ENCODE peak calls at places on chromosomes 12 and 14, in ten cellular contexts. One of them, this sample, is unnamed.

GRCh38 chr12:113655919-113656318 is 184.2 kb upstream of the LHX5 start:
- DNase-seq in H9: no peak
- DNase-seq in HFF-Myc: no peak
- DNase-seq in cardiac fibroblast: no peak
- DNase-seq in endothelial cell: no peak
- DNase-seq in Peyer's patch: no peak
- DNase-seq in neural crest cell: no peak
- DNase-seq in fibroblast of lung: no peak
- DNase-seq in AG09309: no peak
- DNase-seq in CD8-positive, alpha-beta T cell: no peak
- DNase-seq in this sample: no peak

GRCh38 chr14:100450736-100451135 is 127.6 kb downstream of the SLC25A47 start:
- DNase-seq in H9: no peak
- DNase-seq in HFF-Myc: no peak
- DNase-seq in cardiac fibroblast: no peak
- DNase-seq in endothelial cell: no peak
- DNase-seq in Peyer's patch: no peak
- DNase-seq in neural crest cell: no peak
- DNase-seq in fibroblast of lung: no peak
- DNase-seq in AG09309: no peak
- DNase-seq in CD8-positive, alpha-beta T cell: no peak
- DNase-seq in this sample: no peak

GRCh38 chr12:128727461-128727860 is 96.3 kb downstream of the SLC15A4 start:
- DNase-seq in H9: no peak
- DNase-seq in HFF-Myc: no peak
- DNase-seq in cardiac fibroblast: no peak
- DNase-seq in endothelial cell: no peak
- DNase-seq in Peyer's patch: no peak
- DNase-seq in neural crest cell: no peak
- DNase-seq in fibroblast of lung: no peak
- DNase-seq in AG09309: no peak
- DNase-seq in CD8-positive, alpha-beta T cell: no peak
- DNase-seq in this sample: no peak

GRCh38 chr12:79522237-79522636 is 168.5 kb downstream of the PAWR start:
- DNase-seq in H9: no peak
- DNase-seq in HFF-Myc: no peak
- DNase-seq in cardiac fibroblast: no peak
- DNase-seq in endothelial cell: no peak
- DNase-seq in Peyer's patch: no peak
- DNase-seq in neural crest cell: no peak
- DNase-seq in fibroblast of lung: no peak
- DNase-seq in AG09309: no peak
- DNase-seq in CD8-positive, alpha-beta T cell: no peak
- DNase-seq in this sample: no peak

GRCh38 chr12:46958599-46959290 is 120.7 kb upstream of the PCED1B start:
- DNase-seq in H9: no peak
- DNase-seq in HFF-Myc: no peak
- DNase-seq in cardiac fibroblast: no peak
- DNase-seq in endothelial cell: no peak
- DNase-seq in Peyer's patch: no peak
- DNase-seq in neural crest cell: no peak
- DNase-seq in fibroblast of lung: no peak
- DNase-seq in AG09309: no peak
- DNase-seq in CD8-positive, alpha-beta T cell: no peak
- DNase-seq in this sample: no peak

GRCh38 chr12:121576851-121577391 is 3.9 kb downstream of the KDM2B start:
- DNase-seq in H9: peak; percentile 87
- DNase-seq in HFF-Myc: peak; percentile 69
- DNase-seq in cardiac fibroblast: peak; percentile 70
- DNase-seq in endothelial cell: peak; percentile 30
- DNase-seq in Peyer's patch: no peak
- DNase-seq in neural crest cell: peak; percentile 31
- DNase-seq in fibroblast of lung: peak; percentile 87
- DNase-seq in AG09309: peak; percentile 65
- DNase-seq in CD8-positive, alpha-beta T cell: no peak
- DNase-seq in this sample: no peak

GRCh38 chr12:31880340-31880739 is 78.9 kb upstream of the RESF1 start:
- DNase-seq in H9: no peak
- DNase-seq in HFF-Myc: no peak
- DNase-seq in cardiac fibroblast: peak; percentile 26
- DNase-seq in endothelial cell: no peak
- DNase-seq in Peyer's patch: no peak
- DNase-seq in neural crest cell: no peak
- DNase-seq in fibroblast of lung: no peak
- DNase-seq in AG09309: no peak
- DNase-seq in CD8-positive, alpha-beta T cell: no peak
- DNase-seq in this sample: no peak

GRCh38 chr12:1844223-1844622 is 23.9 kb downstream of the LRTM2 start:
- DNase-seq in H9: peak; percentile 40
- DNase-seq in HFF-Myc: no peak
- DNase-seq in cardiac fibroblast: no peak
- DNase-seq in endothelial cell: no peak
- DNase-seq in Peyer's patch: no peak
- DNase-seq in neural crest cell: no peak
- DNase-seq in fibroblast of lung: no peak
- DNase-seq in AG09309: no peak
- DNase-seq in CD8-positive, alpha-beta T cell: no peak
- DNase-seq in this sample: no peak

GRCh38 chr12:103840881-103841689 is at the start of gene NT5DC3:
- DNase-seq in H9: peak; percentile 92
- DNase-seq in HFF-Myc: peak; percentile 36
- DNase-seq in cardiac fibroblast: peak; percentile 87
- DNase-seq in endothelial cell: peak; percentile 85
- DNase-seq in Peyer's patch: peak; percentile 88
- DNase-seq in neural crest cell: peak; percentile 78
- DNase-seq in fibroblast of lung: peak; percentile 81
- DNase-seq in AG09309: peak; percentile 27
- DNase-seq in CD8-positive, alpha-beta T cell: peak; percentile 79
- DNase-seq in this sample: peak; percentile 94
- TF ChIP-seq CTCF in H9: no peak
- TF ChIP-seq CTCF in HFF-Myc: no peak
- TF ChIP-seq CTCF in cardiac fibroblast: no peak
- TF ChIP-seq CTCF in endothelial cell: no peak
- TF ChIP-seq CTCF in Peyer's patch: peak; percentile 29
- TF ChIP-seq CTCF in neural crest cell: no peak
- TF ChIP-seq CTCF in fibroblast of lung: no peak
- TF ChIP-seq CTCF in AG09309: no peak
- TF ChIP-seq CTCF in CD8-positive, alpha-beta T cell: no peak
- TF ChIP-seq CTCF in this sample: no peak

GRCh38 chr12:68806488-68807237 is 1.3 kb upstream of the MDM2 start:
- DNase-seq in H9: no peak
- DNase-seq in HFF-Myc: no peak
- DNase-seq in cardiac fibroblast: no peak
- DNase-seq in endothelial cell: no peak
- DNase-seq in Peyer's patch: no peak
- DNase-seq in neural crest cell: no peak
- DNase-seq in fibroblast of lung: no peak
- DNase-seq in AG09309: no peak
- DNase-seq in CD8-positive, alpha-beta T cell: no peak
- DNase-seq in this sample: no peak

GRCh38 chr12:68809190-68810026 is 1.4 kb downstream of the MDM2 start:
- DNase-seq in H9: no peak
- DNase-seq in HFF-Myc: no peak
- DNase-seq in cardiac fibroblast: no peak
- DNase-seq in endothelial cell: no peak
- DNase-seq in Peyer's patch: no peak
- DNase-seq in neural crest cell: no peak
- DNase-seq in fibroblast of lung: peak; percentile 47
- DNase-seq in AG09309: no peak
- DNase-seq in CD8-positive, alpha-beta T cell: no peak
- DNase-seq in this sample: no peak

GRCh38 chr12:68807576-68808387 is at the start of gene MDM2:
- DNase-seq in H9: peak; percentile 98
- DNase-seq in HFF-Myc: no peak
- DNase-seq in cardiac fibroblast: peak; percentile 95
- DNase-seq in endothelial cell: peak; percentile 95
- DNase-seq in Peyer's patch: peak; percentile 97
- DNase-seq in neural crest cell: peak; percentile 89
- DNase-seq in fibroblast of lung: peak; percentile 89
- DNase-seq in AG09309: peak; percentile 40
- DNase-seq in CD8-positive, alpha-beta T cell: peak; percentile 97
- DNase-seq in this sample: peak; percentile 96

GRCh38 chr12:68805592-68806120 is 2.3 kb upstream of the MDM2 start:
- DNase-seq in H9: no peak
- DNase-seq in HFF-Myc: no peak
- DNase-seq in cardiac fibroblast: no peak
- DNase-seq in endothelial cell: no peak
- DNase-seq in Peyer's patch: no peak
- DNase-seq in neural crest cell: no peak
- DNase-seq in fibroblast of lung: no peak
- DNase-seq in AG09309: no peak
- DNase-seq in CD8-positive, alpha-beta T cell: no peak
- DNase-seq in this sample: no peak

DNA sequence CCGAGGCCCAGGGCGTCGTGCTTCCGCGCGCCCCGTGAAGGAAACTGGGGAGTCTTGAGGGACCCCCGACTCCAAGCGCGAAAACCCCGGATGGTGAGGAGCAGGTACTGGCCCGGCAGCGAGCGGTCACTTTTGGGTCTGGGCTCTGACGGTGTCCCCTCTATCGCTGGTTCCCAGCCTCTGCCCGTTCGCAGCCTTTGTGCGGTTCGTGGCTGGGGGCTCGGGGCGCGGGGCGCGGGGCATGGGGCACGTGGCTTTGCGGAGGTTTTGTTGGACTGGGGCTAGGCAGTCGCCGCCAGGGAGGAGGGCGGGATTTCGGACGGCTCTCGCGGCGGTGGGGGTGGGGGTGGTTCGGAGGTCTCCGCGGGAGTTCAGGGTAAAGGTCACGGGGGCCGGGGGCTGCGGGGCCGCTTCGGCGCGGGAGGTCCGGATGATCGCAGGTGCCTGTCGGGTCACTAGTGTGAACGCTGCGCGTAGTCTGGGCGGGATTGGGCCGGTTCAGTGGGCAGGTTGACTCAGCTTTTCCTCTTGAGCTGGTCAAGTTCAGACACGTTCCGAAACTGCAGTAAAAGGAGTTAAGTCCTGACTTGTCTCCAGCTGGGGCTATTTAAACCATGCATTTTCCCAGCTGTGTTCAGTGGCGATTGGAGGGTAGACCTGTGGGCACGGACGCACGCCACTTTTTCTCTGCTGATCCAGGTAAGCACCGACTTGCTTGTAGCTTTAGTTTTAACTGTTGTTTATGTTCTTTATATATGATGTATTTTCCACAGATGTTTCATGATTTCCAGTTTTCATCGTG is 612 bp downstream of the MDM2 start:
- DNase-seq in H9: peak; percentile 90
- DNase-seq in HFF-Myc: peak; percentile 95
- DNase-seq in cardiac fibroblast: peak; percentile 92
- DNase-seq in endothelial cell: peak; percentile 68
- DNase-seq in Peyer's patch: peak; percentile 81
- DNase-seq in neural crest cell: peak; percentile 59
- DNase-seq in fibroblast of lung: peak; percentile 92
- DNase-seq in AG09309: peak; percentile 91
- DNase-seq in CD8-positive, alpha-beta T cell: peak; percentile 34
- DNase-seq in this sample: peak; percentile 92
- TF ChIP-seq CTCF in H9: no peak
- TF ChIP-seq CTCF in HFF-Myc: no peak
- TF ChIP-seq CTCF in cardiac fibroblast: no peak
- TF ChIP-seq CTCF in endothelial cell: no peak
- TF ChIP-seq CTCF in Peyer's patch: no peak
- TF ChIP-seq CTCF in neural crest cell: peak; percentile 19
- TF ChIP-seq CTCF in fibroblast of lung: no peak
- TF ChIP-seq CTCF in AG09309: no peak
- TF ChIP-seq CTCF in CD8-positive, alpha-beta T cell: peak; percentile 27
- TF ChIP-seq CTCF in this sample: no peak

GRCh38 chr12:18810537-18811253 is 72.8 kb downstream of the CAPZA3 start:
- DNase-seq in H9: no peak
- DNase-seq in HFF-Myc: no peak
- DNase-seq in cardiac fibroblast: peak; percentile 62
- DNase-seq in endothelial cell: no peak
- DNase-seq in Peyer's patch: no peak
- DNase-seq in neural crest cell: no peak
- DNase-seq in fibroblast of lung: peak; percentile 36
- DNase-seq in AG09309: no peak
- DNase-seq in CD8-positive, alpha-beta T cell: no peak
- DNase-seq in this sample: no peak

GRCh38 chr12:18808221-18808620 is 70.3 kb downstream of the CAPZA3 start:
- DNase-seq in H9: no peak
- DNase-seq in HFF-Myc: no peak
- DNase-seq in cardiac fibroblast: no peak
- DNase-seq in endothelial cell: no peak
- DNase-seq in Peyer's patch: no peak
- DNase-seq in neural crest cell: no peak
- DNase-seq in fibroblast of lung: no peak
- DNase-seq in AG09309: no peak
- DNase-seq in CD8-positive, alpha-beta T cell: no peak
- DNase-seq in this sample: no peak

GRCh38 chr12:18811268-18811667 is 73.3 kb downstream of the CAPZA3 start:
- DNase-seq in H9: no peak
- DNase-seq in HFF-Myc: no peak
- DNase-seq in cardiac fibroblast: peak; percentile 54
- DNase-seq in endothelial cell: no peak
- DNase-seq in Peyer's patch: no peak
- DNase-seq in neural crest cell: no peak
- DNase-seq in fibroblast of lung: peak; percentile 55
- DNase-seq in AG09309: no peak
- DNase-seq in CD8-positive, alpha-beta T cell: no peak
- DNase-seq in this sample: no peak

GRCh38 chr12:18807714-18808113 is 69.8 kb downstream of the CAPZA3 start:
- DNase-seq in H9: no peak
- DNase-seq in HFF-Myc: no peak
- DNase-seq in cardiac fibroblast: no peak
- DNase-seq in endothelial cell: no peak
- DNase-seq in Peyer's patch: no peak
- DNase-seq in neural crest cell: no peak
- DNase-seq in fibroblast of lung: no peak
- DNase-seq in AG09309: no peak
- DNase-seq in CD8-positive, alpha-beta T cell: no peak
- DNase-seq in this sample: no peak

GRCh38 chr12:18805516-18806248 is 67.8 kb downstream of the CAPZA3 start:
- DNase-seq in H9: peak; percentile 61
- DNase-seq in HFF-Myc: no peak
- DNase-seq in cardiac fibroblast: no peak
- DNase-seq in endothelial cell: no peak
- DNase-seq in Peyer's patch: no peak
- DNase-seq in neural crest cell: no peak
- DNase-seq in fibroblast of lung: no peak
- DNase-seq in AG09309: no peak
- DNase-seq in CD8-positive, alpha-beta T cell: no peak
- DNase-seq in this sample: no peak
- TF ChIP-seq CTCF in H9: peak; percentile 72
- TF ChIP-seq CTCF in HFF-Myc: no peak
- TF ChIP-seq CTCF in cardiac fibroblast: no peak
- TF ChIP-seq CTCF in endothelial cell: no peak
- TF ChIP-seq CTCF in Peyer's patch: no peak
- TF ChIP-seq CTCF in neural crest cell: no peak
- TF ChIP-seq CTCF in fibroblast of lung: peak; percentile 15
- TF ChIP-seq CTCF in AG09309: no peak
- TF ChIP-seq CTCF in CD8-positive, alpha-beta T cell: no peak
- TF ChIP-seq CTCF in this sample: no peak

DNA sequence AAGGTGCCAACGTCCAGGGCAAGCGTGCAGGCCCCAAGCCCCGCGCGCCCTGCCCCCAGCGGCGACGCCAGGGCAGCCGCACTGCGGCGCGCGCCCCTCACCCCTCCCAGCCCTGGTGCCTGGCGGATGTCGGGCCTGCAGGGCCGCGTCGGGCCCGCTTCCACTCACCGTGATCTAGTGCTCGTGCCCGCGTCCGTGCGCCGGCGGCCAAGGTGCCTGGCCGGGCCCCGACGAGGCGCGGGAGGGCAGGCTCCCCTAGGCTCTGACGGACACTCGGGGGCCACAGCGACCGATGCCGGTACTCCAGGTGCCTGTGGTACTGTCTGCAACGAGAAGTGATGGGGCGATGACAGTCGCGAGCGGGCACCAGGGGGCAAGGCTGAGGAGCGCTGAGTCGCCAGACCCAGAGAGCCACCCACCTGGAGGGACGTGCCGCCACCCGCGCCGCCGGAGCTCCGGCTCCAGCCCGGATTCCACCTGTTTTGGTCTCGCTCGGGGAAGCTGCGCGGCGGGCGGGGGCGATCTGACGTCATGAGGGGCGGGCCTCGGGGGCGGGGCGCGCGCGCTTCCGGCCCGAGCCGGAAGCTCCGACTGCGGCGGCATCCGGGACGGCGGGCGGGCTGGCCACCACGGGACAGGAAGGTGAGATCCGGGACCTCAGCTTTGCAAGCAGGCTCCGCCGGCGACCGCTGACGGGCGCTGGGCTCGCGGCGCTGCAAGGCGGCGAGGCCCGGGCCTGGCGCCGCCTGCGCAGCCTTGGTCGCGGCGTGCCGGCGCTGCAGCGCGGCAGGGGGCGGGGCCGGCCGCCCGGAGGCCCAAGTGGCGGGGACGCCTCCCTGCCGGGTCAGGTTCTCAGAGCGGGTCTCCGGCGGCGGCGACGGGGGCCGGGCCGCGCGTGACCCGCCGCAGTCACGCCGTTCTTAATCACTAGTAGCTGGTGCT is at the start of the genes LYSET and MOAP1:
- DNase-seq in H9: peak; percentile 93
- DNase-seq in HFF-Myc: peak; percentile 19
- DNase-seq in cardiac fibroblast: peak; percentile 86
- DNase-seq in endothelial cell: peak; percentile 90
- DNase-seq in Peyer's patch: peak; percentile 95
- DNase-seq in neural crest cell: peak; percentile 80
- DNase-seq in fibroblast of lung: peak; percentile 74
- DNase-seq in AG09309: peak; percentile 21
- DNase-seq in CD8-positive, alpha-beta T cell: peak; percentile 93
- DNase-seq in this sample: peak; percentile 94
- TF ChIP-seq CTCF in H9: peak; percentile 52
- TF ChIP-seq CTCF in HFF-Myc: no peak
- TF ChIP-seq CTCF in cardiac fibroblast: no peak
- TF ChIP-seq CTCF in endothelial cell: peak; percentile 18
- TF ChIP-seq CTCF in Peyer's patch: peak; percentile 20
- TF ChIP-seq CTCF in neural crest cell: peak; percentile 54
- TF ChIP-seq CTCF in fibroblast of lung: no peak
- TF ChIP-seq CTCF in AG09309: no peak
- TF ChIP-seq CTCF in CD8-positive, alpha-beta T cell: peak; percentile 49
- TF ChIP-seq CTCF in this sample: no peak